ENCODE peak calls at places on chromosomes 16 and 17, in four cellular contexts. One of them, this sample, is unnamed.

GRCh38 chr17:1029196-1029911 is 32.4 kb downstream of the TIMM22 start:
- DNase-seq in body of pancreas: no peak
- DNase-seq in A549: no peak
- DNase-seq in right atrium auricular region: peak; percentile 87
- DNase-seq in this sample: no peak

GRCh38 chr17:52410781-52411180 is 252.3 kb upstream of the CA10 start:
- DNase-seq in body of pancreas: no peak
- DNase-seq in A549: no peak
- DNase-seq in right atrium auricular region: no peak
- DNase-seq in this sample: no peak

GRCh38 chr17:58677204-58677880 is 14.5 kb downstream of the TEX14 start:
- DNase-seq in body of pancreas: no peak
- DNase-seq in A549: no peak
- DNase-seq in right atrium auricular region: no peak
- DNase-seq in this sample: no peak

GRCh38 chr16:15836965-15837611 is 19.7 kb downstream of the MYH11 start:
- DNase-seq in body of pancreas: no peak
- DNase-seq in A549: no peak
- DNase-seq in right atrium auricular region: no peak
- DNase-seq in this sample: no peak

GRCh38 chr17:7436556-7437368 is 1.5 kb downstream of the TMEM102 start:
- DNase-seq in body of pancreas: peak; percentile 91
- DNase-seq in A549: peak; percentile 87
- DNase-seq in right atrium auricular region: peak; percentile 69
- DNase-seq in this sample: peak; percentile 92

GRCh38 chr17:80663783-80664206 is 119.2 kb downstream of the RPTOR start:
- DNase-seq in body of pancreas: no peak
- DNase-seq in A549: no peak
- DNase-seq in right atrium auricular region: no peak
- DNase-seq in this sample: no peak

GRCh38 chr16:48504216-48504615 is 105.8 kb downstream of the N4BP1 start:
- DNase-seq in body of pancreas: no peak
- DNase-seq in A549: no peak
- DNase-seq in right atrium auricular region: no peak
- DNase-seq in this sample: no peak

GRCh38 chr16:86834451-86835035 is 256.2 kb downstream of the FOXL1 start:
- DNase-seq in body of pancreas: no peak
- DNase-seq in A549: no peak
- DNase-seq in right atrium auricular region: no peak
- DNase-seq in this sample: no peak

GRCh38 chr16:17470871-17471744 is at the start of gene XYLT1:
- DNase-seq in body of pancreas: peak; percentile 59
- DNase-seq in A549: peak; percentile 25
- DNase-seq in right atrium auricular region: peak; percentile 94
- DNase-seq in this sample: no peak

GRCh38 chr16:78762222-78762621 is 662.8 kb downstream of the WWOX start:
- DNase-seq in body of pancreas: no peak
- DNase-seq in A549: no peak
- DNase-seq in right atrium auricular region: no peak
- DNase-seq in this sample: no peak

GRCh38 chr17:81601525-81602120 is 35.3 kb downstream of the NPLOC4 start:
- DNase-seq in body of pancreas: peak; percentile 44
- DNase-seq in A549: peak; percentile 80
- DNase-seq in right atrium auricular region: no peak
- DNase-seq in this sample: no peak

GRCh38 chr17:3513305-3514035 is 37.7 kb downstream of the ASPA start:
- DNase-seq in body of pancreas: no peak
- DNase-seq in A549: no peak
- DNase-seq in right atrium auricular region: no peak
- DNase-seq in this sample: peak; percentile 76

GRCh38 chr16:15950167-15950854 is 895 bp downstream of the ABCC1 start:
- DNase-seq in body of pancreas: peak; percentile 18
- DNase-seq in A549: no peak
- DNase-seq in right atrium auricular region: no peak
- DNase-seq in this sample: no peak

GRCh38 chr16:10895053-10895946 is 18.3 kb downstream of the CIITA start:
- DNase-seq in body of pancreas: no peak
- DNase-seq in A549: peak; percentile 29
- DNase-seq in right atrium auricular region: no peak
- DNase-seq in this sample: no peak

GRCh38 chr16:89453662-89454321 is 36.6 kb downstream of the ANKRD11 start:
- DNase-seq in body of pancreas: peak; percentile 41
- DNase-seq in A549: peak; percentile 56
- DNase-seq in right atrium auricular region: no peak
- DNase-seq in this sample: no peak

DNA sequence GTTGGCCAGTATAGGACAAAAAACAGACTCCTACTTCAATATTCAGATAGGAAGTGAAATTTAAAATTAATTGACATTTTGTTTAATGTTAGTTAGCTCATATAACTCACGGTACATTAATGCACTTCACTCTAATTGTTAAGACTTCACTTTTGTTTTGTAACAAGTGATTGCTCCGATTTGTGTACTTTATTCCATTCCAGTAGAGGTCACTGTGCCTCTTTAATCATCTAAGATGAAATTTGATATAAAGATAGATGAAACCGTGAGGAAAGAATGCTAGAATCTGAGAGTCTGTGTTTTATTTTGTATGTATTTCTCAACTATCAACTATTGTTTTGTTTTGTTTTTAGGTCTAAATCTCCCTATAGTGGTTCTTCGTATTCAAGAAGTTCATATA is 29.0 kb downstream of the RBBP6 start:
- DNase-seq in body of pancreas: no peak
- DNase-seq in A549: no peak
- DNase-seq in right atrium auricular region: no peak
- DNase-seq in this sample: no peak
- TF ChIP-seq CTCF in body of pancreas: peak; percentile 20
- TF ChIP-seq CTCF in A549: peak; percentile 65
- TF ChIP-seq CTCF in right atrium auricular region: peak; percentile 40
- TF ChIP-seq CTCF in this sample: peak; percentile 57

GRCh38 chr16:71540-72341 is 690 bp downstream of the RHBDF1 start:
- DNase-seq in body of pancreas: peak; percentile 68
- DNase-seq in A549: peak; percentile 87
- DNase-seq in right atrium auricular region: peak; percentile 92
- DNase-seq in this sample: no peak
- TF ChIP-seq CTCF in body of pancreas: peak; percentile 7
- TF ChIP-seq CTCF in A549: no peak
- TF ChIP-seq CTCF in right atrium auricular region: peak; percentile 19
- TF ChIP-seq CTCF in this sample: no peak

GRCh38 chr16:69859105-69859969 is 91.8 kb upstream of the CLEC18A start:
- DNase-seq in body of pancreas: peak; percentile 60
- DNase-seq in A549: peak; percentile 57
- DNase-seq in right atrium auricular region: no peak
- DNase-seq in this sample: no peak
- TF ChIP-seq CTCF in body of pancreas: peak; percentile 53
- TF ChIP-seq CTCF in A549: peak; percentile 64
- TF ChIP-seq CTCF in right atrium auricular region: peak; percentile 56
- TF ChIP-seq CTCF in this sample: peak; percentile 38

GRCh38 chr17:67779098-67779672 is 46.1 kb upstream of the BPTF start:
- DNase-seq in body of pancreas: peak; percentile 70
- DNase-seq in A549: peak; percentile 66
- DNase-seq in right atrium auricular region: peak; percentile 77
- DNase-seq in this sample: no peak
- TF ChIP-seq CTCF in body of pancreas: peak; percentile 55
- TF ChIP-seq CTCF in A549: peak; percentile 81
- TF ChIP-seq CTCF in right atrium auricular region: peak; percentile 59
- TF ChIP-seq CTCF in this sample: peak; percentile 59

GRCh38 chr17:34306466-34306865 is 12.8 kb upstream of the CCL8 start:
- DNase-seq in body of pancreas: no peak
- DNase-seq in A549: peak; percentile 22
- DNase-seq in right atrium auricular region: peak; percentile 63
- DNase-seq in this sample: peak; percentile 25
- TF ChIP-seq CTCF in body of pancreas: peak; percentile 45
- TF ChIP-seq CTCF in A549: peak; percentile 60
- TF ChIP-seq CTCF in right atrium auricular region: peak; percentile 68
- TF ChIP-seq CTCF in this sample: peak; percentile 41

GRCh38 chr17:8799001-8799850 is at the start of gene MFSD6L:
- DNase-seq in body of pancreas: peak; percentile 89
- DNase-seq in A549: no peak
- DNase-seq in right atrium auricular region: no peak
- DNase-seq in this sample: peak; percentile 69
- TF ChIP-seq CTCF in body of pancreas: peak; percentile 56
- TF ChIP-seq CTCF in A549: no peak
- TF ChIP-seq CTCF in right atrium auricular region: peak; percentile 38
- TF ChIP-seq CTCF in this sample: no peak

GRCh38 chr16:1564325-1564724 is 30.9 kb downstream of the TMEM204 start:
- DNase-seq in body of pancreas: no peak
- DNase-seq in A549: no peak
- DNase-seq in right atrium auricular region: no peak
- DNase-seq in this sample: no peak
- TF ChIP-seq CTCF in body of pancreas: no peak
- TF ChIP-seq CTCF in A549: peak; percentile 9
- TF ChIP-seq CTCF in right atrium auricular region: peak; percentile 61
- TF ChIP-seq CTCF in this sample: peak; percentile 10

DNA sequence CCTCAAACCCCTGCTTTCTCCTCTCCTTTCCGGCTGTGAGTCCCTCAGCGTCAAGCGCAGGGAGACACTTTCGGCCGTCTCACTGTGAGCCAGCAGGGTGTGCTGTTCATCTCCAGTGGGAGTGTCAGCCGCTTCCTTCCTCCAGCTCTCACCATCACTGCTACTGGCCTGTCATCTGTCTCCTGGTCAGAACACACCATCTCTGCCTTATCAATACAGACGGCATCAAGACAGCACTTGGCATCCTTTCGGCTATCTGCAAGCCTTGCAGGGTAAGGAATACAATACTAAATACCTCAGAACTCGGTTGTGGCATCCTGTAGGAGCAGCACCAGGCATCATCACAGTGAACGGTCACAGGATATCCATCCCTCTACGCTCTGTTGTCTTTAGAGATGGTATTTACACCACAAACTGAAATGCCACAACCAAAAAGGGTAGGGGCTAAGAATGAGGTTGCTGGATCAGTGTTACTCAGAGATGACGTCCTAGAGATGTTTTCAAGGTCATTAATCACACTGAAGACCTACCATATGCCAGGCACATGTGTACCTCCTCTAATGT is 20.7 kb upstream of the CMTM4 start:
- DNase-seq in body of pancreas: no peak
- DNase-seq in A549: no peak
- DNase-seq in right atrium auricular region: no peak
- DNase-seq in this sample: no peak
- TF ChIP-seq CTCF in body of pancreas: peak; percentile 19
- TF ChIP-seq CTCF in A549: peak; percentile 27
- TF ChIP-seq CTCF in right atrium auricular region: peak; percentile 56
- TF ChIP-seq CTCF in this sample: peak; percentile 43

GRCh38 chr17:17846003-17846402 is 9.2 kb upstream of the SREBF1 start:
- DNase-seq in body of pancreas: no peak
- DNase-seq in A549: no peak
- DNase-seq in right atrium auricular region: no peak
- DNase-seq in this sample: no peak

GRCh38 chr17:17844079-17844478 is 7.3 kb upstream of the SREBF1 start:
- DNase-seq in body of pancreas: no peak
- DNase-seq in A549: no peak
- DNase-seq in right atrium auricular region: no peak
- DNase-seq in this sample: no peak

GRCh38 chr17:17845046-17845775 is 8.4 kb upstream of the SREBF1 start:
- DNase-seq in body of pancreas: no peak
- DNase-seq in A549: no peak
- DNase-seq in right atrium auricular region: no peak
- DNase-seq in this sample: no peak

GRCh38 chr17:17843096-17843495 is 6.3 kb upstream of the SREBF1 start:
- DNase-seq in body of pancreas: no peak
- DNase-seq in A549: no peak
- DNase-seq in right atrium auricular region: no peak
- DNase-seq in this sample: no peak

GRCh38 chr17:17844500-17844899 is 7.7 kb upstream of the SREBF1 start:
- DNase-seq in body of pancreas: no peak
- DNase-seq in A549: no peak
- DNase-seq in right atrium auricular region: no peak
- DNase-seq in this sample: no peak
- TF ChIP-seq CTCF in body of pancreas: no peak
- TF ChIP-seq CTCF in A549: no peak
- TF ChIP-seq CTCF in right atrium auricular region: no peak
- TF ChIP-seq CTCF in this sample: no peak

GRCh38 chr17:60392042-60392844 is at the start of gene USP32:
- DNase-seq in body of pancreas: peak; percentile 99
- DNase-seq in A549: peak; percentile 96
- DNase-seq in right atrium auricular region: peak; percentile 98
- DNase-seq in this sample: peak; percentile 99
- TF ChIP-seq CTCF in body of pancreas: no peak
- TF ChIP-seq CTCF in A549: no peak
- TF ChIP-seq CTCF in right atrium auricular region: peak; percentile 21
- TF ChIP-seq CTCF in this sample: peak; percentile 35

This sample was measured in osteocyte.